ENCODE peak calls at places on chromosomes 16 and 17, in nine cellular contexts. One of them, this sample, is unnamed.

GRCh38 chr16:87273471-87274030 is 43.6 kb downstream of the C16orf95 start:
- DNase-seq in transverse colon: no peak
- DNase-seq in A549: no peak
- DNase-seq in uterus: no peak
- DNase-seq in Peyer's patch: no peak
- DNase-seq in breast epithelium: no peak
- DNase-seq in prostate gland: no peak
- DNase-seq in tibial nerve: no peak
- DNase-seq in stomach: no peak
- DNase-seq in this sample: no peak

GRCh38 chr17:71983828-71984227 is 137.0 kb upstream of the SOX9 start:
- DNase-seq in Peyer's patch: no peak
- DNase-seq in stomach: no peak
- DNase-seq in transverse colon: no peak
- DNase-seq in uterus: no peak
- DNase-seq in prostate gland: no peak
- DNase-seq in A549: no peak
- DNase-seq in tibial nerve: no peak
- DNase-seq in breast epithelium: no peak
- DNase-seq in this sample: no peak

GRCh38 chr17:37239690-37240344 is 136.0 kb upstream of the C17orf78 start:
- DNase-seq in uterus: no peak
- DNase-seq in prostate gland: no peak
- DNase-seq in A549: peak
- DNase-seq in Peyer's patch: no peak
- DNase-seq in breast epithelium: no peak
- DNase-seq in tibial nerve: no peak
- DNase-seq in transverse colon: no peak
- DNase-seq in stomach: no peak
- DNase-seq in this sample: no peak

GRCh38 chr16:82544378-82544777 is 82.4 kb upstream of the CDH13 start:
- DNase-seq in prostate gland: no peak
- DNase-seq in stomach: no peak
- DNase-seq in breast epithelium: no peak
- DNase-seq in A549: no peak
- DNase-seq in tibial nerve: no peak
- DNase-seq in Peyer's patch: no peak
- DNase-seq in uterus: no peak
- DNase-seq in transverse colon: no peak
- DNase-seq in this sample: no peak

GRCh38 chr16:2039286-2040030 is 8.2 kb downstream of the NTHL1 start:
- DNase-seq in transverse colon: peak
- DNase-seq in uterus: peak
- DNase-seq in A549: peak
- DNase-seq in stomach: peak
- DNase-seq in Peyer's patch: peak
- DNase-seq in prostate gland: peak
- DNase-seq in breast epithelium: peak
- DNase-seq in tibial nerve: peak
- DNase-seq in this sample: no peak

GRCh38 chr17:73952136-73952497 is 251.4 kb upstream of the RPL38 start:
- DNase-seq in uterus: no peak
- DNase-seq in prostate gland: no peak
- DNase-seq in breast epithelium: no peak
- DNase-seq in Peyer's patch: no peak
- DNase-seq in tibial nerve: no peak
- DNase-seq in stomach: no peak
- DNase-seq in A549: no peak
- DNase-seq in transverse colon: no peak
- DNase-seq in this sample: peak

GRCh38 chr17:4591529-4591928 is 7.2 kb downstream of the SMTNL2 start:
- DNase-seq in uterus: no peak
- DNase-seq in stomach: no peak
- DNase-seq in A549: peak
- DNase-seq in prostate gland: no peak
- DNase-seq in breast epithelium: no peak
- DNase-seq in tibial nerve: no peak
- DNase-seq in Peyer's patch: no peak
- DNase-seq in transverse colon: no peak
- DNase-seq in this sample: no peak

GRCh38 chr16:48829361-48829760 is 219.4 kb upstream of the N4BP1 start:
- DNase-seq in Peyer's patch: no peak
- DNase-seq in prostate gland: no peak
- DNase-seq in transverse colon: no peak
- DNase-seq in uterus: no peak
- DNase-seq in breast epithelium: no peak
- DNase-seq in stomach: no peak
- DNase-seq in A549: no peak
- DNase-seq in tibial nerve: no peak
- DNase-seq in this sample: peak

GRCh38 chr17:80225230-80225629 is 5.0 kb downstream of the SLC26A11 start:
- DNase-seq in Peyer's patch: no peak
- DNase-seq in stomach: no peak
- DNase-seq in uterus: no peak
- DNase-seq in tibial nerve: no peak
- DNase-seq in transverse colon: no peak
- DNase-seq in breast epithelium: no peak
- DNase-seq in prostate gland: no peak
- DNase-seq in A549: no peak
- DNase-seq in this sample: no peak

GRCh38 chr17:14200354-14200753 is 36.3 kb downstream of the CDRT15 start:
- DNase-seq in prostate gland: no peak
- DNase-seq in breast epithelium: no peak
- DNase-seq in transverse colon: no peak
- DNase-seq in tibial nerve: no peak
- DNase-seq in A549: no peak
- DNase-seq in Peyer's patch: no peak
- DNase-seq in uterus: no peak
- DNase-seq in stomach: no peak
- DNase-seq in this sample: no peak

GRCh38 chr17:78374631-78375274 is 3.7 kb upstream of the PGS1 start:
- DNase-seq in transverse colon: no peak
- DNase-seq in Peyer's patch: no peak
- DNase-seq in prostate gland: no peak
- DNase-seq in tibial nerve: no peak
- DNase-seq in stomach: no peak
- DNase-seq in uterus: no peak
- DNase-seq in A549: no peak
- DNase-seq in breast epithelium: no peak
- DNase-seq in this sample: no peak
- TF ChIP-seq POLR2A in transverse colon: no peak
- TF ChIP-seq POLR2A in Peyer's patch: no peak
- TF ChIP-seq POLR2A in prostate gland: no peak
- TF ChIP-seq POLR2A in tibial nerve: no peak
- TF ChIP-seq POLR2A in stomach: no peak
- TF ChIP-seq POLR2A in uterus: no peak
- TF ChIP-seq POLR2A in A549: no peak
- TF ChIP-seq POLR2A in breast epithelium: no peak
- TF ChIP-seq POLR2A in this sample: no peak

DNA sequence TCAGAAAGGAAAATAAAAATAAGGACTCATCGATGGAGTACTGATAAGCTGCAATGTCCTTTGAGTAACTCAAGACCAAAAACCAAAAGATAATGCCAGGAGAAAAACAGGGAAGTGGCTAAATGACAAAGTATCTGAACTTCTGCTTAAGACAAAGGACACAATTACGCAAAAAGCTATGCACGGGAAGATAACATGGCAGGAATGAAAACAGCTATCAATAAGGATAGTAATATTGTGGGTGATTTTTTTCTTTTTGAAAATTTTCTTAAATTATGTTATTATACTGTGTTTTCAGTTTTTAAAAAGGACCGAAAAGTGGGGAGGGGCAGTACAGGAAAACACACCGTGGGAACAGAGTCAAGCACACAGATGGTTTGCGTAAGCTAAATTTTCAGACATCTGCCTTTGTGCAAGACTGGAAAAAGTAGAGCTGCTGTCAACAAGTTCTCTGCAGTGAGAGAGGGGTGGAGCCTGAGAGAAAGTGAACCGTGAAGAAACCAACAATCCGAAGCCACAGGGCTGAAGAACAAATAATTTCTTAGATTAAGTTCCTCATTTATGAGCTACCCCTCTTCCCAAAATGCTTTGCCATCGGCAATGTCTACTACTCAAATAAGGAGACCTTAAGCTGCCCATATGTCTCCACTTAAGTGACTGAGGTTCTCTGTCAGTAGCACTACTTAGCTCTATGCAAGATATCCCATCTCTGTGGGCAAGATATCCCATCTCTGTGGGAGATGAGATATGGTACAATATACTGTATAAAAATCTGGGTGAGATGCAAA is 99.9 kb upstream of the CORO6 start:
- DNase-seq in breast epithelium: peak
- DNase-seq in prostate gland: peak
- DNase-seq in transverse colon: peak
- DNase-seq in A549: no peak
- DNase-seq in Peyer's patch: no peak
- DNase-seq in stomach: no peak
- DNase-seq in tibial nerve: peak
- DNase-seq in uterus: peak
- DNase-seq in this sample: no peak
- H3K4me3 ChIP-seq in breast epithelium: no peak
- H3K4me3 ChIP-seq in prostate gland: no peak
- H3K4me3 ChIP-seq in transverse colon: no peak
- H3K4me3 ChIP-seq in A549: no peak
- H3K4me3 ChIP-seq in Peyer's patch: no peak
- H3K4me3 ChIP-seq in stomach: no peak
- H3K4me3 ChIP-seq in tibial nerve: no peak
- H3K4me3 ChIP-seq in uterus: peak
- H3K4me3 ChIP-seq in this sample: no peak

DNA sequence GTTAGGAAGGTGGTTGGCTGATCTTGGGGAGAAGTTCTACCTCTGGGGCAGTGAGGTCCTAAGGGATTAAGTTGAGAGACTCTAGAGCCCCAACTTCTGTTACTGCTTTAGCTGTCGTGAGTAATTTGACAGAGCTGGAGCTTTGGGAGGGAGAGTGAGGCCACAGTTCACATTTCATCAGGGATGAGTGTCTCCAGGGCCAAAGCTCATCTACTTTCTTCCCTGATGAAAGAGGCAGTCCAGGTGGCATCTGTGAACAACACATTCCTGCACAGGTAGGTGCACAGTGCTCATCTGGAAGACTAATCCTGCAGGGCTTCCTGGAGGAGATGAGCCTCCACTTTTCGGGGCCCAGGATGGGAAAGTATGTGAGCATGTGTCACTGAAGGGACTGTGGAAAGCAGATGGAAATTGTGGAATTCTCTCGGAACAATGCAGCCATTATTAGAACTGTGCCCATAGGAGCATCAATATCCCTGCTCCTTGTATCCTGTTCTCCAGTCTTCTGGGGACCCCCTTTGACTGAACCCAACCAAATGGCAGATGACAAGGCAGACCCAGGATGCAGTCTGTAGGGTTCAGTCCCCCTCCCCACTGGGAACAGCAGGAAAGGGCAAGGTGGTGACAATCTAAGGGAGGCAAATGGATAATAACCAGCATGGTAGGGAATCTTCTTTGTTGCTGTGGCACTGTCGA is 9.0 kb downstream of the DYNLL2 start:
- DNase-seq in tibial nerve: no peak
- DNase-seq in A549: no peak
- DNase-seq in breast epithelium: no peak
- DNase-seq in stomach: no peak
- DNase-seq in uterus: no peak
- DNase-seq in Peyer's patch: no peak
- DNase-seq in prostate gland: no peak
- DNase-seq in transverse colon: no peak
- DNase-seq in this sample: no peak
- TF ChIP-seq POLR2A in tibial nerve: no peak
- TF ChIP-seq POLR2A in A549: no peak
- TF ChIP-seq POLR2A in breast epithelium: no peak
- TF ChIP-seq POLR2A in stomach: no peak
- TF ChIP-seq POLR2A in uterus: no peak
- TF ChIP-seq POLR2A in Peyer's patch: no peak
- TF ChIP-seq POLR2A in prostate gland: no peak
- TF ChIP-seq POLR2A in transverse colon: no peak
- TF ChIP-seq POLR2A in this sample: no peak

GRCh38 chr17:48051278-48051677 is 3.1 kb downstream of the NFE2L1 start:
- DNase-seq in uterus: peak
- DNase-seq in Peyer's patch: no peak
- DNase-seq in transverse colon: no peak
- DNase-seq in prostate gland: no peak
- DNase-seq in stomach: no peak
- DNase-seq in breast epithelium: peak
- DNase-seq in A549: no peak
- DNase-seq in tibial nerve: no peak
- DNase-seq in this sample: no peak

GRCh38 chr17:48053758-48054237 is 5.6 kb downstream of the NFE2L1 start:
- DNase-seq in stomach: no peak
- DNase-seq in tibial nerve: no peak
- DNase-seq in transverse colon: no peak
- DNase-seq in Peyer's patch: no peak
- DNase-seq in uterus: no peak
- DNase-seq in prostate gland: no peak
- DNase-seq in breast epithelium: no peak
- DNase-seq in A549: no peak
- DNase-seq in this sample: no peak

GRCh38 chr17:48054238-48055185 is 6.4 kb downstream of the NFE2L1 start:
- DNase-seq in Peyer's patch: no peak
- DNase-seq in transverse colon: peak
- DNase-seq in tibial nerve: peak
- DNase-seq in A549: no peak
- DNase-seq in stomach: peak
- DNase-seq in uterus: peak
- DNase-seq in prostate gland: peak
- DNase-seq in breast epithelium: peak
- DNase-seq in this sample: peak

GRCh38 chr17:48052956-48053757 is 5.0 kb downstream of the NFE2L1 start:
- DNase-seq in A549: no peak
- DNase-seq in breast epithelium: peak
- DNase-seq in uterus: peak
- DNase-seq in Peyer's patch: no peak
- DNase-seq in tibial nerve: peak
- DNase-seq in stomach: peak
- DNase-seq in prostate gland: peak
- DNase-seq in transverse colon: peak
- DNase-seq in this sample: peak

DNA sequence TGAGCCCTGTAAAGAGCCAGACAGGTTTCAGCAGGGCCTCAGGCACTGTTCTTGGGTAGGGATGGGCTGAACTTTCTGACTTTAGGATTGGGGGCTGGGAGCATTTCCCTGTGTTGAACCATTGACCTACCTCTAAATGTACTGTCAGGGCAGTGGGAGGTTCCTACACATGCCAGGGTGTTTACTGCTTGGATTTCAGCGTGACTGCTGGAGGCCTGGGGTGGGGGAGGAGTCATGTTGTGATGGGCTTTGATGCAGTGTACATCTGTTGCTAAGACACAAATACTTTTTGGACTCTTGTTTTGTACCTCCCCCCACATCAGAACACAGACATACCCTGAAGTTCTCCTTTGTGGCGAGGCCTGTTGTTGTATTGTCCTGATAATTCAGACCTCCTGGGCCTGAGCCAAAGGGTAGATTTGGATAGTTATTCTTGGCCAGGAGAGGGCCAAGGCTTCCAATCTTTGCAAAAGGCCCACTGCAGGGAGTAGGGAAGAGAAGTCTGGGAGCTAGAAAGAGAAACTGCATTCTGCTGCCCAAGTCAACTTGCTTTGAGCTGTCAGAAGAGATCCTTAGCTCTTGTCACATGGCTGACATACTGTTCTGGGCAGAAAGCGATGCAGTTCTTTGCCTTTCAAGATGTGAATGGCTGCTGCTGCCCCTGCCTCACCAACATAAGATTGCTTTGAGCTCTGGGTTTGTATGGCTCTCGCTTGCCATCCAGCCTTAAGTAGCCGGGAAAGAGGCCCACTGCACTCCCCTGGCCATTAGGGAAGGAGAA is 3.7 kb downstream of the NFE2L1 start:
- DNase-seq in uterus: peak
- DNase-seq in stomach: peak
- DNase-seq in prostate gland: peak
- DNase-seq in transverse colon: peak
- DNase-seq in breast epithelium: peak
- DNase-seq in A549: peak
- DNase-seq in Peyer's patch: no peak
- DNase-seq in tibial nerve: peak
- DNase-seq in this sample: peak
- H3K4me3 ChIP-seq in uterus: peak
- H3K4me3 ChIP-seq in stomach: no peak
- H3K4me3 ChIP-seq in prostate gland: peak
- H3K4me3 ChIP-seq in transverse colon: no peak
- H3K4me3 ChIP-seq in breast epithelium: peak
- H3K4me3 ChIP-seq in A549: no peak
- H3K4me3 ChIP-seq in Peyer's patch: peak
- H3K4me3 ChIP-seq in tibial nerve: peak
- H3K4me3 ChIP-seq in this sample: no peak